ENCODE peak calls at places on chromosome 9, in four cellular contexts. T, E, P and I are unnamed samples.

GRCh38 chr9:121333950-121334773 is 35.9 kb downstream of the STOM start:
- DNase-seq in T (peak), E (no peak), P (no peak), I (peak)

GRCh38 chr9:89730715-89731114 is 125.9 kb downstream of the GADD45G start:
- DNase-seq in T (no peak), E (no peak), P (no peak), I (no peak)

GRCh38 chr9:130183133-130183762 is 11.0 kb downstream of the NCS1 start:
- DNase-seq in T (peak), E (peak), P (peak), I (peak)

GRCh38 chr9:128420651-128421473 is at the start of gene CERCAM:
- DNase-seq in T (peak), E (peak), P (peak), I (peak)

GRCh38 chr9:18907927-18908625 is 124.9 kb downstream of the SAXO1 start:
- DNase-seq in T (no peak), E (no peak), P (no peak), I (no peak)

GRCh38 chr9:89888677-89889076 is 283.9 kb downstream of the GADD45G start:
- DNase-seq in T (no peak), E (no peak), P (no peak), I (no peak)

GRCh38 chr9:92147030-92147853 is 32.0 kb upstream of the SPTLC1 start:
- DNase-seq in T (peak), E (no peak), P (peak), I (peak)

GRCh38 chr9:114206221-114206760 is 51.0 kb downstream of the COL27A1 start:
- DNase-seq in T (no peak), E (no peak), P (no peak), I (no peak)

GRCh38 chr9:347667-348292 is 133.1 kb downstream of the DOCK8 start:
- DNase-seq in T (no peak), E (no peak), P (peak), I (peak)

GRCh38 chr9:1050125-1050895 is at the start of gene DMRT2:
- DNase-seq in T (no peak), E (peak), P (peak), I (peak)

GRCh38 chr9:136497916-136498695 is 15.3 kb upstream of the SEC16A start:
- DNase-seq in T (no peak), E (no peak), P (no peak), I (no peak)

GRCh38 chr9:38724749-38725148 is 4.8 kb upstream of the FAM240B start:
- DNase-seq in T (no peak), E (no peak), P (no peak), I (peak)

GRCh38 chr9:37669232-37669631 is 18.5 kb downstream of the FRMPD1 start:
- DNase-seq in T (no peak), E (no peak), P (no peak), I (no peak)

GRCh38 chr9:16532272-16532671 is 338.2 kb downstream of the BNC2 start:
- DNase-seq in T (no peak), E (no peak), P (no peak), I (no peak)

GRCh38 chr9:130825051-130825651 is 9.9 kb upstream of the ABL1 start:
- DNase-seq in T (no peak), E (no peak), P (peak), I (peak)

GRCh38 chr9:78026947-78027346 is 4.7 kb downstream of the GNAQ start:
- DNase-seq in T (no peak), E (no peak), P (peak), I (no peak)

GRCh38 chr9:116007824-116008223 is 145.8 kb upstream of the PAPPA start:
- DNase-seq in T (no peak), E (no peak), P (no peak), I (no peak)

GRCh38 chr9:101527066-101527465 is 6.6 kb upstream of the RNF20 start:
- DNase-seq in T (no peak), E (no peak), P (no peak), I (no peak)

GRCh38 chr9:112013261-112013660 is 116.6 kb downstream of the UGCG start:
- DNase-seq in T (no peak), E (no peak), P (no peak), I (no peak)

GRCh38 chr9:35079041-35079425 is 709 bp downstream of the FANCG start:
- DNase-seq in T (no peak), E (no peak), P (no peak), I (no peak)

GRCh38 chr9:79264511-79265448 is 307.0 kb upstream of the TLE4 start:
- DNase-seq in T (no peak), E (no peak), P (no peak), I (no peak)

GRCh38 chr9:92404437-92404836 is at the start of gene OGN:
- DNase-seq in T (no peak), E (no peak), P (no peak), I (no peak)

GRCh38 chr9:103999375-104000062 is 94.6 kb upstream of the SMC2 start:
- DNase-seq in T (no peak), E (no peak), P (no peak), I (no peak)

GRCh38 chr9:10612649-10613398 is at the start of gene PTPRD:
- DNase-seq in T (peak), E (peak), P (peak), I (peak)

GRCh38 chr9:91211919-91212318 is 149.8 kb downstream of the AUH start:
- DNase-seq in T (no peak), E (no peak), P (no peak), I (no peak)

GRCh38 chr9:131255731-131256197 is 20.5 kb downstream of the FAM78A start:
- DNase-seq in T (no peak), E (no peak), P (no peak), I (peak)

GRCh38 chr9:135077497-135078200 is 9.8 kb upstream of the OLFM1 start:
- DNase-seq in T (no peak), E (no peak), P (peak), I (peak)

GRCh38 chr9:107175039-107175438 is 108.0 kb upstream of the RAD23B start:
- DNase-seq in T (no peak), E (no peak), P (peak), I (peak)

GRCh38 chr9:4119778-4120554 is 179.9 kb downstream of the GLIS3 start:
- DNase-seq in T (no peak), E (no peak), P (no peak), I (no peak)

GRCh38 chr9:92707530-92707929 is 37.6 kb upstream of the IPPK start:
- DNase-seq in T (no peak), E (no peak), P (no peak), I (no peak)

GRCh38 chr9:27665121-27665520 is 91.8 kb upstream of the C9orf72 start:
- DNase-seq in T (no peak), E (no peak), P (no peak), I (no peak)

GRCh38 chr9:91421022-91421765 is 2.4 kb downstream of the NFIL3 start:
- DNase-seq in T (no peak), E (peak), P (peak), I (peak)

GRCh38 chr9:114681594-114682332 is at the start of gene TEX48:
- DNase-seq in T (peak), E (peak), P (peak), I (peak)

GRCh38 chr9:7119612-7120011 is 361.8 kb downstream of the KDM4C start:
- DNase-seq in T (no peak), E (no peak), P (no peak), I (no peak)